ENCODE peak calls at places on chromosome 15, in four cellular contexts. W is RKO, B is NCI-H2081, S is NCI-H1694. Q is an unnamed sample.

GRCh38 chr15:87973456-87974215 is 282.9 kb downstream of the NTRK3 start:
- DNase-seq in W (no peak), B (no peak), S (no peak), Q (no peak)

GRCh38 chr15:90946538-90946937 is 8.1 kb upstream of the RCCD1 start:
- DNase-seq in W (no peak), B (no peak), S (no peak), Q (no peak)

GRCh38 chr15:63501256-63502089 is 2.9 kb upstream of the USP3 start:
- DNase-seq in W (peak), B (no peak), S (no peak), Q (peak)

GRCh38 chr15:69782809-69783208 is 314.9 kb downstream of the TLE3 start:
- DNase-seq in W (no peak), B (no peak), S (peak), Q (no peak)

GRCh38 chr15:23645379-23646164 is 2.1 kb downstream of the MAGEL2 start:
- DNase-seq in W (no peak), B (no peak), S (no peak), Q (no peak)

GRCh38 chr15:56371495-56372147 is 6.4 kb downstream of the TEX9 start:
- DNase-seq in W (no peak), B (no peak), S (no peak), Q (no peak)

GRCh38 chr15:97661796-97662195 is 298.7 kb upstream of the ARRDC4 start:
- DNase-seq in W (no peak), B (no peak), S (no peak), Q (no peak)

GRCh38 chr15:44500555-44500954 is 36.4 kb upstream of the EIF3J start:
- DNase-seq in W (no peak), B (no peak), S (no peak), Q (no peak)

GRCh38 chr15:40928975-40929729 is at the start of gene DLL4:
- DNase-seq in W (peak), B (peak), S (no peak), Q (peak)

GRCh38 chr15:45268135-45268534 is 16.1 kb downstream of the SLC28A2 start:
- DNase-seq in W (no peak), B (no peak), S (no peak), Q (no peak)

GRCh38 chr15:76803049-76803571 is 102.0 kb downstream of the SCAPER start:
- DNase-seq in W (no peak), B (no peak), S (no peak), Q (no peak)

GRCh38 chr15:26126819-26127387 is 263.8 kb upstream of the ATP10A start:
- DNase-seq in W (no peak), B (peak), S (no peak), Q (no peak)

GRCh38 chr15:74866090-74866489 is 7.1 kb downstream of the SCAMP2 start:
- DNase-seq in W (peak), B (no peak), S (no peak), Q (peak)

GRCh38 chr15:73957276-73957675 is 31.0 kb downstream of the LOXL1 start:
- DNase-seq in W (no peak), B (no peak), S (no peak), Q (no peak)

GRCh38 chr15:71069693-71070092 is 45.6 kb upstream of the THSD4 start:
- DNase-seq in W (no peak), B (no peak), S (no peak), Q (no peak)

GRCh38 chr15:94083467-94083991 is 147.8 kb upstream of the MCTP2 start:
- DNase-seq in W (no peak), B (no peak), S (no peak), Q (no peak)

GRCh38 chr15:78914027-78914764 is 30.6 kb downstream of the CTSH start:
- DNase-seq in W (no peak), B (no peak), S (no peak), Q (peak)

GRCh38 chr15:76327191-76328105 is 9.1 kb upstream of the ISL2 start:
- DNase-seq in W (no peak), B (no peak), S (peak), Q (peak)

GRCh38 chr15:62021991-62022600 is 38.2 kb downstream of the VPS13C start:
- DNase-seq in W (peak), B (no peak), S (no peak), Q (no peak)

GRCh38 chr15:95843241-95843851 is 487.2 kb upstream of the NR2F2 start:
- DNase-seq in W (no peak), B (no peak), S (no peak), Q (no peak)

GRCh38 chr15:99504071-99504822 is 61.5 kb upstream of the MEF2A start:
- DNase-seq in W (no peak), B (no peak), S (no peak), Q (no peak)

GRCh38 chr15:58839485-58839884 is 68.4 kb downstream of the MINDY2 start:
- DNase-seq in W (peak), B (no peak), S (no peak), Q (no peak)

GRCh38 chr15:86491118-86491517 is 411.4 kb downstream of the AGBL1 start:
- DNase-seq in W (no peak), B (no peak), S (no peak), Q (no peak)